ENCODE peak calls at places on chromosomes 4 and X, in nine cellular contexts. B is foreskin fibroblast, G is mammary epithelial cell, Y is left lung, S is HL-60, F is AG04450, K is brain microvascular endothelial cell, A is choroid plexus epithelial cell, R is fibroblast of mammary gland. P is an unnamed sample.

GRCh38 chr4:88659061-88659889 is 38.4 kb downstream of the NAP1L5 start:
- DNase-seq in Y (no peak), B (peak), S (peak), F (peak), A (peak), R (peak), K (peak), G (peak), P (peak)

GRCh38 chr4:108361886-108362285 is 193.2 kb upstream of the LEF1 start:
- DNase-seq in Y (no peak), A (no peak), G (no peak), B (no peak), F (no peak), R (no peak), S (no peak), K (no peak), P (no peak)

GRCh38 chrX:13165747-13166146 is 121.3 kb upstream of the FAM9C start:
- DNase-seq in B (no peak), K (no peak), F (no peak), Y (no peak), G (no peak), R (no peak), S (no peak), A (no peak), P (no peak)

GRCh38 chrX:40628506-40628905 is 5.3 kb downstream of the MPC1L start:
- DNase-seq in G (no peak), F (no peak), K (no peak), B (no peak), R (no peak), S (no peak), Y (no peak), A (peak), P (no peak)

GRCh38 chr4:33722254-33722653 is 2522.1 kb downstream of the ARAP2 start:
- DNase-seq in R (peak), A (peak), S (no peak), G (no peak), F (no peak), K (no peak), B (peak), Y (no peak), P (peak)

GRCh38 chr4:78168029-78168428 is 110.9 kb downstream of the FRAS1 start:
- DNase-seq in S (no peak), R (no peak), F (no peak), B (no peak), K (no peak), A (no peak), Y (no peak), G (no peak), P (no peak)

GRCh38 chrX:138745215-138745614 is 33.7 kb upstream of the FGF13 start:
- DNase-seq in R (peak), A (peak), K (peak), F (no peak), Y (no peak), B (peak), S (peak), G (peak), P (peak)

GRCh38 chrX:14630724-14631123 is 101.4 kb downstream of the GLRA2 start:
- DNase-seq in F (no peak), K (no peak), A (no peak), R (no peak), S (no peak), Y (no peak), B (peak), G (no peak), P (no peak)

GRCh38 chr4:142719854-142720541 is 126.1 kb downstream of the INPP4B start:
- DNase-seq in B (peak), Y (no peak), A (peak), S (no peak), F (no peak), K (no peak), R (peak), G (peak), P (peak)

GRCh38 chr4:168685136-168685535 is 188.3 kb downstream of the PALLD start:
- DNase-seq in F (no peak), B (no peak), S (no peak), G (no peak), A (no peak), Y (no peak), R (no peak), K (no peak), P (no peak)

GRCh38 chr4:119589165-119589564 is 39.4 kb downstream of the PDE5A start:
- DNase-seq in S (no peak), Y (no peak), G (no peak), B (peak), K (no peak), A (peak), F (no peak), R (peak), P (no peak)

GRCh38 chrX:134898450-134898849 is 92.3 kb upstream of the SMIM10 start:
- DNase-seq in R (peak), F (no peak), G (no peak), A (peak), S (no peak), K (no peak), Y (no peak), B (peak), P (no peak)

GRCh38 chr4:24805036-24805435 is 9.7 kb downstream of the SOD3 start:
- DNase-seq in A (no peak), R (no peak), B (no peak), K (no peak), F (no peak), Y (no peak), G (peak), S (no peak), P (no peak)

GRCh38 chr4:93767917-93768316 is 60.6 kb upstream of the ATOH1 start:
- DNase-seq in B (no peak), S (no peak), Y (no peak), A (no peak), F (no peak), K (no peak), G (no peak), R (no peak), P (no peak)

GRCh38 chrX:129318375-129318774 is 204.9 kb downstream of the SMARCA1 start:
- DNase-seq in F (no peak), R (peak), S (peak), K (peak), Y (no peak), A (peak), B (peak), G (peak), P (peak)

GRCh38 chrX:129641941-129642340 is 12.8 kb downstream of the APLN start:
- DNase-seq in G (peak), B (peak), R (peak), Y (no peak), A (peak), K (peak), F (no peak), S (no peak), P (peak)

GRCh38 chr4:150178161-150178560 is 99.9 kb downstream of the DCLK2 start:
- DNase-seq in S (no peak), F (peak), K (peak), G (no peak), A (peak), B (no peak), R (no peak), Y (no peak), P (peak)

GRCh38 chr4:145956288-145956890 is 17.8 kb upstream of the ZNF827 start:
- DNase-seq in F (no peak), R (peak), A (peak), Y (no peak), G (peak), K (peak), B (peak), S (peak), P (peak)

GRCh38 chrX:40867352-40867751 is 132.0 kb upstream of the MED14 start:
- DNase-seq in R (peak), G (peak), B (peak), Y (no peak), F (no peak), K (no peak), A (peak), S (no peak), P (peak)

GRCh38 chr4:74105656-74106275 is 6.8 kb upstream of the CXCL2 start:
- DNase-seq in A (peak), S (no peak), F (no peak), R (peak), G (no peak), B (no peak), Y (no peak), K (peak), P (peak)

GRCh38 chrX:135688137-135688536 is 25.3 kb upstream of the CT45A1 start:
- DNase-seq in S (peak), K (no peak), F (no peak), R (no peak), B (no peak), G (no peak), A (no peak), Y (no peak), P (no peak)

GRCh38 chrX:87338510-87338909 is 179.1 kb upstream of the KLHL4 start:
- DNase-seq in A (peak), G (peak), S (peak), F (no peak), K (no peak), R (peak), Y (no peak), B (no peak), P (peak)

GRCh38 chrX:128975716-128976115 is 547.6 kb downstream of the SMARCA1 start:
- DNase-seq in S (peak), B (no peak), A (peak), R (peak), K (no peak), G (peak), F (no peak), Y (no peak), P (peak)

GRCh38 chr4:113673450-113673849 is 88.1 kb downstream of the CAMK2D start:
- DNase-seq in R (peak), F (no peak), S (no peak), K (no peak), B (peak), G (peak), A (peak), Y (no peak), P (no peak)

GRCh38 chr4:8647626-8648025 is 55.1 kb downstream of the CPZ start:
- DNase-seq in Y (peak), S (no peak), B (no peak), K (no peak), A (no peak), F (no peak), R (no peak), G (no peak), P (no peak)

GRCh38 chr4:152408514-152409327 is 127.2 kb downstream of the FBXW7 start:
- DNase-seq in G (peak), Y (no peak), K (peak), A (peak), S (peak), F (no peak), B (peak), R (peak), P (peak)

GRCh38 chr4:176814770-176815169 is 22.0 kb upstream of the VEGFC start:
- DNase-seq in F (no peak), R (peak), K (peak), A (peak), B (peak), Y (no peak), G (no peak), S (no peak), P (peak)

GRCh38 chr4:22596384-22596783 is 80.5 kb upstream of the ADGRA3 start:
- DNase-seq in F (no peak), B (no peak), Y (no peak), G (no peak), K (no peak), R (no peak), A (no peak), S (no peak), P (no peak)

GRCh38 chr4:159764343-159764952 is 661.6 kb downstream of the RAPGEF2 start:
- DNase-seq in K (peak), G (peak), B (no peak), F (no peak), A (peak), S (peak), R (peak), Y (no peak), P (peak)

GRCh38 chrX:135572436-135572835 is 52.0 kb downstream of the INTS6L start:
- DNase-seq in G (no peak), A (peak), K (no peak), B (peak), S (no peak), R (peak), Y (no peak), F (no peak), P (no peak)

GRCh38 chrX:12304261-12304660 is 166.0 kb downstream of the FRMPD4 start:
- DNase-seq in G (no peak), Y (no peak), S (no peak), R (peak), A (no peak), K (peak), F (no peak), B (peak), P (no peak)

GRCh38 chrX:133559909-133560308 is 144.6 kb upstream of the GPC4 start:
- DNase-seq in F (no peak), G (no peak), S (no peak), A (no peak), R (no peak), K (no peak), Y (no peak), B (no peak), P (no peak)

GRCh38 chrX:123830309-123830708 is 29.5 kb upstream of the XIAP start:
- DNase-seq in A (peak), S (peak), R (peak), B (no peak), G (peak), F (no peak), Y (no peak), K (no peak), P (peak)

GRCh38 chr4:27973056-27973455 is 1112.4 kb downstream of the STIM2 start:
- DNase-seq in B (no peak), R (no peak), G (no peak), Y (no peak), S (no peak), F (no peak), A (no peak), K (no peak), P (no peak)

GRCh38 chrX:69615779-69616519 is at the start of gene EDA:
- DNase-seq in G (peak), Y (peak), A (peak), R (peak), F (no peak), B (peak), S (peak), K (peak), P (peak)

GRCh38 chr4:69957209-69957608 is 8.3 kb downstream of the CSN2 start:
- DNase-seq in Y (no peak), F (no peak), G (no peak), B (no peak), R (no peak), A (no peak), S (no peak), K (no peak), P (no peak)

GRCh38 chr4:77308843-77309242 is 151.8 kb downstream of the CCNG2 start:
- DNase-seq in S (peak), B (peak), G (peak), K (peak), R (peak), A (peak), Y (no peak), F (peak), P (peak)

GRCh38 chr4:29263011-29263410 is 1457.2 kb upstream of the PCDH7 start:
- DNase-seq in A (no peak), F (peak), G (no peak), K (no peak), R (no peak), B (no peak), Y (no peak), S (no peak), P (no peak)

GRCh38 chrX:15737188-15737956 is 698 bp upstream of the CA5B start:
- DNase-seq in G (peak), B (no peak), F (no peak), S (no peak), K (no peak), A (no peak), R (no peak), Y (no peak), P (no peak)
- H3K4me3 ChIP-seq in G (peak), B (peak), F (no peak), S (peak), K (peak), A (peak), R (peak), Y (peak), P (peak)

GRCh38 chr4:54231419-54232150 is 2.5 kb downstream of the PDGFRA start:
- DNase-seq in S (no peak), A (peak), B (peak), R (peak), Y (peak), G (no peak), F (no peak), K (peak), P (peak)

GRCh38 chr4:54233128-54233696 is 4.1 kb downstream of the PDGFRA start:
- DNase-seq in Y (peak), B (peak), F (peak), S (peak), A (peak), R (peak), G (peak), K (peak), P (peak)

GRCh38 chr4:54233697-54234496 is 4.8 kb downstream of the PDGFRA start:
- DNase-seq in F (peak), R (peak), B (peak), G (peak), Y (peak), S (peak), A (peak), K (peak), P (peak)

GRCh38 chr4:54232151-54232688 is 3.1 kb downstream of the PDGFRA start:
- DNase-seq in S (no peak), F (no peak), B (peak), Y (no peak), A (peak), K (no peak), G (no peak), R (peak), P (peak)

GRCh38 chr4:54234497-54235205 is 5.6 kb downstream of the PDGFRA start:
- DNase-seq in F (no peak), S (no peak), R (no peak), K (peak), Y (no peak), A (peak), B (peak), G (no peak), P (no peak)
- TF ChIP-seq CTCF in F (no peak), S (no peak), R (no peak), K (peak), Y (peak), A (peak), B (peak), G (no peak), P (no peak)

GRCh38 chrX:35340451-35340850 is 397.9 kb downstream of the FAM47B start:
- DNase-seq in B (no peak), Y (no peak), S (no peak), F (no peak), R (no peak), A (no peak), K (no peak), G (peak), P (peak)
- H3K4me3 ChIP-seq in B (no peak), Y (no peak), S (no peak), F (no peak), R (no peak), A (no peak), K (no peak), G (no peak), P (no peak)

GRCh38 chr4:2378898-2379297 is 39.5 kb downstream of the ZFYVE28 start:
- DNase-seq in F (no peak), R (no peak), A (no peak), B (no peak), G (no peak), S (no peak), Y (no peak), K (no peak), P (no peak)

GRCh38 chr4:2373532-2373931 is 44.9 kb downstream of the ZFYVE28 start:
- DNase-seq in K (no peak), Y (no peak), G (no peak), F (no peak), R (no peak), A (no peak), B (no peak), S (no peak), P (no peak)

GRCh38 chr4:2375427-2375826 is 43.0 kb downstream of the ZFYVE28 start:
- DNase-seq in Y (no peak), A (no peak), F (no peak), R (no peak), G (no peak), S (no peak), B (no peak), K (no peak), P (no peak)

GRCh38 chr4:2377241-2377640 is 41.2 kb downstream of the ZFYVE28 start:
- DNase-seq in S (no peak), R (no peak), K (no peak), G (no peak), Y (no peak), B (no peak), A (no peak), F (no peak), P (no peak)

DNA sequence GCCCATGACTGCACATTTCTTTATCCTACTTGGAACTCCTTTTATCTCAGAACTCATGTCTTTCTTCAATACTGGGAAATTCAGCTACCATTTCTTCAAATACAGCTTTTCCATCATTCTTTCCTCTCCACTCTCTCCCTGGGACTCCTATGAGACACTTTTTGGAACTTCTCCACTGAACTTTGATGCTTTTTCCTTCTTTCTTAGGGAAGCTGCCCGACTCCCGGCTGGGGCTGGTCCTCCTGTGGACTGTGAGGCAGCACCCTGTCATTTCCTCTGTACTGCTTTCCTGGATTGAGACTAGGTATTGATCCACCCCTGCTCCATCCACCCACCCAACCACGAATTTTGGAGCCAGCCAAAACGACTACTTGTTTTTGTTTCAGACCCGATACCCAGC is 40.0 kb downstream of the ZFYVE28 start:
- DNase-seq in Y (no peak), R (no peak), G (no peak), A (no peak), F (no peak), B (peak), S (no peak), K (no peak), P (no peak)
- TF ChIP-seq CTCF in Y (no peak), R (no peak), G (no peak), A (no peak), F (no peak), B (no peak), S (no peak), K (no peak), P (no peak)

DNA sequence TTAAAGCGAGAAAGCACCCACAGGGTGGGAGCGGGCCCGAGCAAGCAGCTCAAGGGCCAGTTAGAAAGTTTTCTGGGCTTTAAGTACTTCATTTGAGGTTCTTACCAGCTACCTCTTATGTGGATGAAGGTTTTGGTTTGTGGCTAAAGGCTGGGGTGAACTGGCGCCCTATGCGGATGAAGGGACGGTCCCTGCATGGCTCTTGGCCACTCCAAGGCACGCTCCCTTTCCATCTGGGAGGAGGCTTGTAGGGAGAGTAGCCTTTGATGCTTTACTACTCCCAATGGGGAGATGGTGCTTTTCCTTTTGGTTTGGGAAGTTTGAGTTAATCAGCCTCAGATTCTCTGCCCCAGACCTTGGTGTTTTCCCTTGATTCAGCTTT is 17.7 kb downstream of the MRFAP1 start:
- DNase-seq in F (no peak), K (no peak), A (no peak), G (no peak), R (no peak), B (no peak), Y (no peak), S (no peak), P (peak)
- H3K4me3 ChIP-seq in F (no peak), K (no peak), A (peak), G (no peak), R (no peak), B (peak), Y (peak), S (no peak), P (no peak)

GRCh38 chr4:183441276-183441675 is 3.2 kb upstream of the CDKN2AIP start:
- DNase-seq in Y (no peak), B (no peak), G (no peak), K (no peak), S (no peak), A (no peak), F (no peak), R (no peak), P (no peak)

GRCh38 chr4:183447646-183448045 is 3.2 kb downstream of the CDKN2AIP start:
- DNase-seq in A (no peak), G (no peak), K (no peak), R (no peak), F (no peak), Y (no peak), S (no peak), B (no peak), P (no peak)

GRCh38 chr4:183444149-183444952 is at the start of gene CDKN2AIP:
- DNase-seq in B (peak), K (peak), F (peak), R (peak), Y (peak), A (peak), S (peak), G (peak), P (peak)

GRCh38 chr4:183444953-183445543 is 612 bp downstream of the CDKN2AIP start:
- DNase-seq in K (no peak), Y (peak), G (no peak), B (peak), R (peak), S (peak), F (no peak), A (peak), P (no peak)

GRCh38 chr4:183443609-183444148 is 757 bp upstream of the CDKN2AIP start:
- DNase-seq in F (peak), R (no peak), A (peak), B (no peak), K (peak), G (no peak), Y (no peak), S (peak), P (no peak)
- TF ChIP-seq CTCF in F (no peak), R (no peak), A (peak), B (no peak), K (peak), G (no peak), Y (no peak), S (no peak), P (no peak)